ENCODE peak calls at places on chromosomes 6 and 20, in ten cellular contexts. Z, U, M, C, P, K, X, T, E and A are unnamed samples.

GRCh38 chr6:36679043-36679821 is 718 bp downstream of the CDKN1A start:
- DNase-seq in T (peak; percentile 24), U (peak; percentile 42), K (no peak), X (peak; percentile 19), Z (peak; percentile 54), E (no peak), C (peak; percentile 24), M (no peak), P (peak; percentile 78), A (peak; percentile 60)

GRCh38 chr20:38804682-38805501 is 605 bp upstream of the PPP1R16B start:
- DNase-seq in C (no peak), T (peak; percentile 88), K (peak; percentile 91), Z (no peak), E (no peak), P (peak; percentile 43), U (peak; percentile 62), M (no peak), X (peak; percentile 86), A (no peak)

GRCh38 chr6:146543211-146543939 is at the start of gene RAB32:
- DNase-seq in X (no peak), Z (peak; percentile 78), E (peak; percentile 87), P (peak; percentile 94), U (peak; percentile 96), M (peak; percentile 95), K (peak; percentile 89), C (peak; percentile 88), T (peak; percentile 82), A (peak; percentile 87)

GRCh38 chr6:18280084-18280483 is 15.8 kb upstream of the DEK start:
- DNase-seq in P (no peak), U (no peak), Z (no peak), C (peak; percentile 36), K (no peak), T (no peak), E (no peak), M (no peak), X (no peak), A (peak; percentile 18)

GRCh38 chr6:44132476-44132875 is 5.1 kb downstream of the TMEM63B start:
- DNase-seq in E (no peak), K (no peak), P (peak; percentile 47), Z (no peak), T (no peak), U (no peak), M (no peak), X (no peak), C (no peak), A (no peak)

GRCh38 chr6:27237089-27237723 is 10.3 kb upstream of the PRSS16 start:
- DNase-seq in E (no peak), P (no peak), X (peak; percentile 37), T (no peak), C (peak; percentile 59), Z (no peak), K (peak; percentile 95), U (peak; percentile 42), M (peak; percentile 32), A (peak; percentile 61)

GRCh38 chr20:1370548-1371110 is 22.2 kb downstream of the FKBP1A start:
- DNase-seq in E (no peak), P (no peak), T (no peak), U (no peak), Z (no peak), K (no peak), M (no peak), C (peak; percentile 48), X (no peak), A (no peak)

GRCh38 chr6:45548657-45549515 is 171.2 kb upstream of the SUPT3H start:
- DNase-seq in K (no peak), T (no peak), C (no peak), E (no peak), U (no peak), Z (no peak), P (no peak), X (no peak), M (no peak), A (no peak)

GRCh38 chr20:6121504-6121903 is 1.3 kb downstream of the FERMT1 start:
- DNase-seq in Z (no peak), T (no peak), P (no peak), U (no peak), E (no peak), C (no peak), M (no peak), K (no peak), X (no peak), A (no peak)

GRCh38 chr20:13777171-13777601 is 7.5 kb downstream of the ESF1 start:
- DNase-seq in T (no peak), K (no peak), Z (no peak), P (no peak), X (no peak), U (no peak), C (peak; percentile 37), E (no peak), M (no peak), A (no peak)

GRCh38 chr6:170040906-170041305 is 250.0 kb downstream of the DLL1 start:
- DNase-seq in M (no peak), P (no peak), E (no peak), U (no peak), Z (no peak), X (no peak), K (no peak), C (no peak), T (no peak), A (no peak)

GRCh38 chr6:63509652-63510352 is 62.5 kb upstream of the LOC128125822 start:
- DNase-seq in X (no peak), Z (no peak), E (no peak), C (no peak), K (no peak), P (peak; percentile 92), T (no peak), U (no peak), M (no peak), A (no peak)

GRCh38 chr6:39088331-39088730 is 26.7 kb downstream of the SAYSD1 start:
- DNase-seq in P (no peak), T (peak; percentile 7), U (peak; percentile 59), K (peak; percentile 70), Z (peak; percentile 13), C (peak; percentile 41), X (no peak), E (no peak), M (peak; percentile 40), A (peak; percentile 56)

GRCh38 chr6:160327981-160328380 is 20.2 kb upstream of the SLC22A3 start:
- DNase-seq in T (no peak), K (no peak), Z (no peak), C (no peak), E (no peak), P (no peak), X (no peak), M (no peak), U (no peak), A (no peak)

GRCh38 chr6:87887266-87887665 is 160.4 kb upstream of the SPACA1 start:
- DNase-seq in M (no peak), T (no peak), K (no peak), Z (no peak), X (no peak), C (no peak), E (peak; percentile 63), U (no peak), P (no peak), A (no peak)

GRCh38 chr20:1177680-1178079 is 7.1 kb downstream of the TMEM74B start:
- DNase-seq in U (peak; percentile 45), X (no peak), P (no peak), K (peak; percentile 67), E (no peak), M (no peak), Z (peak; percentile 27), C (no peak), T (no peak), A (peak; percentile 39)

GRCh38 chr6:129331450-129332138 is 378.4 kb downstream of the ARHGAP18 start:
- DNase-seq in E (no peak), U (no peak), P (no peak), C (peak; percentile 70), K (no peak), Z (no peak), M (no peak), T (peak; percentile 47), X (no peak), A (no peak)